ENCODE peak calls at places on chromosome 18, in five cellular contexts. J is PC-9, P is GM23338, U is transverse colon, Z is stomach. Y is an unnamed sample.

GRCh38 chr18:44895176-44895798 is 214.6 kb downstream of the SETBP1 start:
- DNase-seq in P (no peak), U (peak; percentile 76), Z (peak; percentile 57), J (peak; percentile 30), Y (no peak)

GRCh38 chr18:23933407-23933806 is 81.1 kb upstream of the TTC39C start:
- DNase-seq in Z (no peak), J (no peak), U (no peak), P (no peak), Y (no peak)

GRCh38 chr18:49757513-49758262 is 55.6 kb downstream of the ACAA2 start:
- DNase-seq in P (peak; percentile 61), J (no peak), U (no peak), Z (no peak), Y (no peak)

GRCh38 chr18:41323044-41323443 is 632.0 kb upstream of the PIK3C3 start:
- DNase-seq in J (no peak), U (no peak), Z (no peak), P (no peak), Y (no peak)

GRCh38 chr18:55334875-55335274 is 253.1 kb downstream of the TCF4 start:
- DNase-seq in U (peak; percentile 16), P (no peak), J (no peak), Z (no peak), Y (no peak)

GRCh38 chr18:21897811-21898210 is 157.2 kb downstream of the MIB1 start:
- DNase-seq in U (peak; percentile 42), J (peak; percentile 24), P (peak; percentile 92), Z (peak; percentile 58), Y (no peak)

GRCh38 chr18:26233208-26233607 is 7.0 kb downstream of the TAF4B start:
- DNase-seq in Z (no peak), U (no peak), J (no peak), P (peak; percentile 33), Y (no peak)

GRCh38 chr18:23812566-23813440 is 123.5 kb downstream of the LAMA3 start:
- DNase-seq in U (no peak), Z (no peak), J (no peak), P (peak; percentile 45), Y (no peak)

GRCh38 chr18:812673-813404 is 797 bp upstream of the YES1 start:
- DNase-seq in J (peak; percentile 70), Z (peak; percentile 66), P (peak; percentile 84), U (peak; percentile 78), Y (peak; percentile 91)

GRCh38 chr18:74373428-74373827 is 57.8 kb downstream of the C18orf63 start:
- DNase-seq in Z (no peak), U (no peak), J (no peak), P (no peak), Y (no peak)

GRCh38 chr18:10232062-10232461 is 222.4 kb upstream of the APCDD1 start:
- DNase-seq in Z (no peak), P (no peak), U (no peak), J (no peak), Y (no peak)
- TF ChIP-seq CTCF in Z (no peak), P (no peak), U (no peak), J (no peak), Y (no peak)

GRCh38 chr18:7727381-7728076 is 160.4 kb downstream of the PTPRM start:
- DNase-seq in U (no peak), P (no peak), J (no peak), Z (no peak), Y (no peak)
- H3K27ac ChIP-seq in U (no peak overlapping the region), P (no peak overlapping the region), J (no peak overlapping the region), Z (no peak overlapping the region), Y (no peak overlapping the region)

DNA sequence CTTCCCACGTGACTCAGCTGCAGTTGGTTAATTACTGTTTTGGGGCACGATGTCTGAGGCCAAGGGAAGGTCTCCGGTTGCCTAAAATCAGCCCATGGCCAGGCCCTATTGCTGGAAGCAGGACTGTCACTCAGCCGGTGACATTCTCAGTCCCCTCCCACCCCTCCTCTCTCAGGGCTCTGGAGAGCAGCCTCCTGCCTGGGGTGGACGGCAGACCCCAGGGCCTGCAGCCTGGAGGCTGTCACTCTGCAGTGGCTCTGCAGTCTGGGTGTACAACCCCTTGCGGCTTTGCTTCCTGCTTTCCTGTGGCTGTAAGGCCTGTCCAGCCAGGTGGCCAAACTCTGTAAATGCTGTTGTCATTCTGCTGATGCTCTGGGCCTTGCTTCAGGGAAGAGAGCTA is 32.8 kb downstream of the ZBTB7C start:
- DNase-seq in J (no peak), P (peak; percentile 46), Z (no peak), U (no peak), Y (no peak)
- H3K27me3 ChIP-seq in J (no peaks in the 10 kb centered on the region), P (no peaks in the 10 kb centered on the region), Z (peaks cover 13% of the 10 kb centered on the region), U (no peaks in the 10 kb centered on the region), Y (no peaks in the 10 kb centered on the region)

DNA sequence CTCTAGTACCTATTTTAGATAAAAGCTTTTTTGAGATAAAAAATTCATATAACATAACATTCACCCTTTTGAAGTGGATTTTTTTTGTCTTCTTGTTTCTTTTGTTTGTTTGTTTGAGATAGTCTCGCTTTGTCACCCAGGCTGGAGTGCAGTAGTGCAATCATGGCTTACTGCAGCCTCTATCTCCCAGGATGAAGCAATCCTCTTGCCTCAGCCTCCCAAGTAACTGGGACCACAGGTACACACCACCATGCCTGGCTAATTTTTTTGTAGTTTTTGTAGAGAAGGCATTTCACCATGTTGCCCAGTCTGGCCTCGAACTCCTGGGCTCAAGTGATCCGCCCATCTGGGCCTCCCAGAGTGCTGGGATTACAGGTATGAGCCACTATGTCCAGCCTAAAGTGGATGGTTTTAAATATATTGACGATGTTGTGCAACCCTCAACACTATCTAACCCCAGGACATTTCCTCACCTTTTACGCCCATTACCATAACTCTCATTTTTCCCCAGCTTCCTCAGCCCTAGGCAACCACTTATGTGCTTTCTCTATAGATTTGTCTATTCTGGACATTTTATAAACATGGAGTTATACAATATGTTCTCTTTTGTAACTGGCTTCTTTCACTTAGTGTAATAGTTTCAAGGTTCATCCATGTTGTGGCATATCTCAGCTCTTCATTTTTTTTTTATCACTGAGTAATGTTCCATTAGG is 38.8 kb downstream of the CTIF start:
- DNase-seq in Z (no peak), U (no peak), J (no peak), P (no peak), Y (no peak)
- TF ChIP-seq CTCF in Z (no peak), U (no peak), J (no peak), P (no peak), Y (no peak)

GRCh38 chr18:34805117-34805882 is 95.2 kb downstream of the DTNA start:
- DNase-seq in U (no peak), J (no peak), P (no peak), Z (no peak), Y (no peak)

GRCh38 chr18:34803877-34804276 is 93.8 kb downstream of the DTNA start:
- DNase-seq in J (no peak), Z (no peak), P (no peak), U (no peak), Y (no peak)

GRCh38 chr18:34808389-34808788 is 98.3 kb downstream of the DTNA start:
- DNase-seq in U (no peak), Z (no peak), P (no peak), J (no peak), Y (no peak)

GRCh38 chr18:34807106-34807796 is 97.2 kb downstream of the DTNA start:
- DNase-seq in J (peak; percentile 12), P (peak; percentile 65), U (no peak), Z (no peak), Y (no peak)

DNA sequence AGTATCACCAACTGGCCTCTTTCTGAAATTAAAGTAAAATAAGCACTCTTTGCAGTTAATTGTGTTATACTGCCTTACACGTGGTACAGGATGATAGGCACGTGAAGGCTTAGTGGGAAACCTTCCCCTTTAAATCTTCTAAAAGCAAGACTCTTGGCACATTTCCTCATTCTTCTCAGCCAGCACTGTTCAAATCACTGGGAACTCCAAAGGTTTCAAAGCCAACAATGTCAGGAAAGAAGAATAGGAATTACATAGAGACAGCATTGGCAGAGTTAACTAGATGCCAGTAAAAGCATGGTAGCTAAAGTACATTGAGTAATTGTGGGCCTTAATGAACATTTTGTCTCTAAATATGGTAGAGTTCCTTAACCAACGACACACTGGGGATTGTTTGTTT is 96.4 kb downstream of the DTNA start:
- DNase-seq in Z (no peak), P (no peak), J (no peak), U (no peak), Y (no peak)
- H3K27ac ChIP-seq in Z (no peak overlapping the region), P (peak overlapping the region; percentile 46), J (no peak overlapping the region), U (no peak overlapping the region), Y (no peak overlapping the region)